ENCODE peak calls at places on chromosomes 11 and 22, in six cellular contexts. One of them, this sample, is unnamed.

GRCh38 chr11:108929241-108929640 is 264.4 kb downstream of the DDX10 start:
- DNase-seq in AG09309: peak; percentile 90
- DNase-seq in left colon: no peak
- DNase-seq in aorta: no peak
- DNase-seq in GF-D8: no peak
- DNase-seq in H54: no peak
- DNase-seq in this sample: peak; percentile 82

GRCh38 chr22:48370508-48371325 is 1457.0 kb downstream of the BRD1 start:
- DNase-seq in aorta: peak; percentile 15
- DNase-seq in AG09309: no peak
- DNase-seq in H54: no peak
- DNase-seq in GF-D8: no peak
- DNase-seq in left colon: no peak
- DNase-seq in this sample: no peak

GRCh38 chr22:47918276-47918928 is 1156.0 kb downstream of the TBC1D22A start:
- DNase-seq in left colon: no peak
- DNase-seq in GF-D8: no peak
- DNase-seq in aorta: no peak
- DNase-seq in H54: no peak
- DNase-seq in AG09309: no peak
- DNase-seq in this sample: no peak

GRCh38 chr22:27801197-27801615 is 350 bp downstream of the MN1 start:
- DNase-seq in aorta: no peak
- DNase-seq in left colon: no peak
- DNase-seq in GF-D8: no peak
- DNase-seq in AG09309: no peak
- DNase-seq in H54: peak; percentile 33
- DNase-seq in this sample: no peak

GRCh38 chr22:30876925-30877553 is 91.5 kb downstream of the MORC2 start:
- DNase-seq in aorta: peak; percentile 38
- DNase-seq in AG09309: no peak
- DNase-seq in GF-D8: no peak
- DNase-seq in left colon: peak; percentile 7
- DNase-seq in H54: no peak
- DNase-seq in this sample: no peak

GRCh38 chr11:93849751-93850584 is 450 bp downstream of the VSTM5 start:
- DNase-seq in GF-D8: no peak
- DNase-seq in aorta: peak; percentile 79
- DNase-seq in left colon: peak; percentile 63
- DNase-seq in AG09309: no peak
- DNase-seq in H54: no peak
- DNase-seq in this sample: no peak

GRCh38 chr22:20867179-20868099 is 8.6 kb downstream of the SNAP29 start:
- DNase-seq in H54: no peak
- DNase-seq in GF-D8: peak; percentile 15
- DNase-seq in left colon: peak; percentile 78
- DNase-seq in AG09309: no peak
- DNase-seq in aorta: peak; percentile 38
- DNase-seq in this sample: no peak

GRCh38 chr22:48486163-48486957 is 1341.3 kb downstream of the BRD1 start:
- DNase-seq in AG09309: no peak
- DNase-seq in GF-D8: no peak
- DNase-seq in left colon: no peak
- DNase-seq in aorta: peak; percentile 55
- DNase-seq in H54: no peak
- DNase-seq in this sample: no peak

GRCh38 chr22:49724893-49725489 is 102.7 kb downstream of the BRD1 start:
- DNase-seq in AG09309: no peak
- DNase-seq in GF-D8: peak; percentile 10
- DNase-seq in aorta: no peak
- DNase-seq in H54: peak; percentile 51
- DNase-seq in left colon: no peak
- DNase-seq in this sample: no peak

GRCh38 chr11:21634491-21634890 is 558.4 kb upstream of the ANO5 start:
- DNase-seq in aorta: no peak
- DNase-seq in AG09309: no peak
- DNase-seq in H54: no peak
- DNase-seq in GF-D8: no peak
- DNase-seq in left colon: no peak
- DNase-seq in this sample: no peak

GRCh38 chr11:35145249-35145648 is 6.3 kb downstream of the CD44 start:
- DNase-seq in left colon: peak; percentile 40
- DNase-seq in aorta: peak; percentile 73
- DNase-seq in GF-D8: no peak
- DNase-seq in AG09309: no peak
- DNase-seq in H54: no peak
- DNase-seq in this sample: no peak

GRCh38 chr11:104967493-104968364 is 645 bp downstream of the CASP4 start:
- DNase-seq in H54: no peak
- DNase-seq in left colon: no peak
- DNase-seq in GF-D8: no peak
- DNase-seq in aorta: no peak
- DNase-seq in AG09309: no peak
- DNase-seq in this sample: no peak

GRCh38 chr11:577611-577894 is 1.3 kb downstream of the PHRF1 start:
- DNase-seq in aorta: no peak
- DNase-seq in H54: no peak
- DNase-seq in AG09309: no peak
- DNase-seq in GF-D8: no peak
- DNase-seq in left colon: no peak
- DNase-seq in this sample: no peak

GRCh38 chr11:129061466-129062194 is 119.0 kb upstream of the TP53AIP1 start:
- DNase-seq in left colon: no peak
- DNase-seq in AG09309: no peak
- DNase-seq in GF-D8: no peak
- DNase-seq in aorta: no peak
- DNase-seq in H54: peak; percentile 7
- DNase-seq in this sample: peak; percentile 6

GRCh38 chr11:12433571-12434061 is 56.2 kb downstream of the PARVA start:
- DNase-seq in AG09309: peak; percentile 77
- DNase-seq in GF-D8: no peak
- DNase-seq in left colon: peak; percentile 54
- DNase-seq in H54: no peak
- DNase-seq in aorta: peak; percentile 81
- DNase-seq in this sample: peak; percentile 90

GRCh38 chr11:11279956-11280689 is 72.9 kb downstream of the CSNK2A3 start:
- DNase-seq in aorta: no peak
- DNase-seq in AG09309: no peak
- DNase-seq in left colon: no peak
- DNase-seq in GF-D8: no peak
- DNase-seq in H54: peak; percentile 40
- DNase-seq in this sample: no peak

GRCh38 chr11:92941676-92942571 is 27.5 kb upstream of the MTNR1B start:
- DNase-seq in GF-D8: no peak
- DNase-seq in left colon: no peak
- DNase-seq in AG09309: no peak
- DNase-seq in H54: peak; percentile 17
- DNase-seq in aorta: no peak
- DNase-seq in this sample: no peak

GRCh38 chr11:99952816-99953215 is 734.3 kb upstream of the ARHGAP42 start:
- DNase-seq in aorta: no peak
- DNase-seq in left colon: no peak
- DNase-seq in AG09309: no peak
- DNase-seq in GF-D8: no peak
- DNase-seq in H54: no peak
- DNase-seq in this sample: no peak

GRCh38 chr11:119850822-119851409 is 121.9 kb upstream of the NECTIN1 start:
- DNase-seq in aorta: no peak
- DNase-seq in H54: no peak
- DNase-seq in GF-D8: no peak
- DNase-seq in left colon: no peak
- DNase-seq in AG09309: no peak
- DNase-seq in this sample: no peak

GRCh38 chr22:21443057-21443734 is 24.0 kb upstream of the TMEM191C start:
- DNase-seq in aorta: peak; percentile 72
- DNase-seq in GF-D8: no peak
- DNase-seq in H54: no peak
- DNase-seq in AG09309: no peak
- DNase-seq in left colon: peak; percentile 19
- DNase-seq in this sample: no peak

GRCh38 chr11:45615182-45615792 is 50.1 kb downstream of the CHST1 start:
- DNase-seq in GF-D8: no peak
- DNase-seq in H54: no peak
- DNase-seq in aorta: no peak
- DNase-seq in left colon: no peak
- DNase-seq in AG09309: no peak
- DNase-seq in this sample: no peak

GRCh38 chr11:122230387-122230760 is 114.4 kb upstream of the BLID start:
- DNase-seq in H54: no peak
- DNase-seq in aorta: no peak
- DNase-seq in GF-D8: no peak
- DNase-seq in AG09309: peak; percentile 35
- DNase-seq in left colon: no peak
- DNase-seq in this sample: no peak

GRCh38 chr22:44097263-44098020 is 73.3 kb downstream of the PARVB start:
- DNase-seq in left colon: peak; percentile 13
- DNase-seq in GF-D8: no peak
- DNase-seq in H54: no peak
- DNase-seq in AG09309: no peak
- DNase-seq in aorta: peak; percentile 60
- DNase-seq in this sample: no peak

GRCh38 chr11:15339302-15339701 is 224.6 kb downstream of the INSC start:
- DNase-seq in AG09309: no peak
- DNase-seq in left colon: no peak
- DNase-seq in GF-D8: no peak
- DNase-seq in H54: no peak
- DNase-seq in aorta: no peak
- DNase-seq in this sample: no peak

GRCh38 chr11:72743321-72744221 is 8.6 kb downstream of the ARAP1 start:
- DNase-seq in AG09309: no peak
- DNase-seq in H54: no peak
- DNase-seq in GF-D8: no peak
- DNase-seq in aorta: no peak
- DNase-seq in left colon: no peak
- DNase-seq in this sample: no peak

GRCh38 chr11:73139476-73140198 is 2.5 kb downstream of the FCHSD2 start:
- DNase-seq in GF-D8: no peak
- DNase-seq in H54: no peak
- DNase-seq in left colon: no peak
- DNase-seq in aorta: no peak
- DNase-seq in AG09309: no peak
- DNase-seq in this sample: no peak

GRCh38 chr22:38017272-38017920 is 33.0 kb upstream of the SOX10 start:
- DNase-seq in left colon: peak; percentile 79
- DNase-seq in aorta: peak; percentile 89
- DNase-seq in AG09309: no peak
- DNase-seq in H54: no peak
- DNase-seq in GF-D8: no peak
- DNase-seq in this sample: no peak

GRCh38 chr11:94792453-94792852 is 24.3 kb downstream of the AMOTL1 start:
- DNase-seq in aorta: no peak
- DNase-seq in H54: no peak
- DNase-seq in left colon: no peak
- DNase-seq in AG09309: no peak
- DNase-seq in GF-D8: no peak
- DNase-seq in this sample: no peak

GRCh38 chr22:20186183-20186870 is 35.5 kb upstream of the CCDC188 start:
- DNase-seq in H54: no peak
- DNase-seq in left colon: no peak
- DNase-seq in aorta: no peak
- DNase-seq in GF-D8: no peak
- DNase-seq in AG09309: no peak
- DNase-seq in this sample: no peak

GRCh38 chr11:83602116-83602515 is 315.9 kb upstream of the CCDC90B start:
- DNase-seq in aorta: no peak
- DNase-seq in AG09309: no peak
- DNase-seq in H54: no peak
- DNase-seq in left colon: no peak
- DNase-seq in GF-D8: no peak
- DNase-seq in this sample: no peak

GRCh38 chr22:18023509-18024275 is 669 bp downstream of the MICAL3 start:
- DNase-seq in aorta: peak; percentile 92
- DNase-seq in left colon: peak; percentile 88
- DNase-seq in GF-D8: no peak
- DNase-seq in H54: peak; percentile 75
- DNase-seq in AG09309: peak; percentile 53
- DNase-seq in this sample: peak; percentile 46

GRCh38 chr11:34407121-34407813 is 31.5 kb upstream of the CAT start:
- DNase-seq in AG09309: no peak
- DNase-seq in GF-D8: no peak
- DNase-seq in H54: no peak
- DNase-seq in left colon: no peak
- DNase-seq in aorta: no peak
- DNase-seq in this sample: no peak

GRCh38 chr11:119085523-119085878 is 820 bp downstream of the HMBS start:
- DNase-seq in AG09309: no peak
- DNase-seq in aorta: peak; percentile 75
- DNase-seq in left colon: no peak
- DNase-seq in H54: no peak
- DNase-seq in GF-D8: peak; percentile 68
- DNase-seq in this sample: no peak

GRCh38 chr11:69369945-69370344 is 76.0 kb downstream of the MYEOV start:
- DNase-seq in H54: no peak
- DNase-seq in aorta: no peak
- DNase-seq in AG09309: no peak
- DNase-seq in left colon: no peak
- DNase-seq in GF-D8: no peak
- DNase-seq in this sample: no peak

GRCh38 chr22:31944700-31945477 is 554 bp downstream of the YWHAH start:
- DNase-seq in aorta: peak; percentile 88
- DNase-seq in AG09309: no peak
- DNase-seq in H54: peak; percentile 17
- DNase-seq in GF-D8: no peak
- DNase-seq in left colon: peak; percentile 33
- DNase-seq in this sample: no peak

This sample was measured in BJ.